ENCODE peak calls at places on chromosomes 6 and 20, in nine cellular contexts. U is NB4, Z is GM12865, J is A549, O is heart right ventricle, I is dorsolateral prefrontal cortex, G is lower lobe of right lung, Q is GM20000, D is MM.1S. W is an unnamed sample.

GRCh38 chr6:34044945-34045595 is 100.8 kb downstream of the GRM4 start:
- DNase-seq in U (no peak), Z (peak), J (no peak), O (no peak), I (no peak), G (no peak), Q (no peak), D (peak), W (peak)

GRCh38 chr6:139415365-139415764 is 40.9 kb upstream of the CITED2 start:
- DNase-seq in U (no peak), Z (no peak), J (no peak), O (no peak), I (no peak), G (no peak), Q (no peak), D (no peak), W (no peak)

GRCh38 chr6:133236898-133237297 is 4.3 kb upstream of the EYA4 start:
- DNase-seq in U (no peak), Z (no peak), J (peak), O (no peak), I (no peak), G (no peak), Q (no peak), D (no peak), W (no peak)

GRCh38 chr6:34204693-34205092 is 32.0 kb upstream of the HMGA1 start:
- DNase-seq in U (no peak), Z (no peak), J (no peak), O (no peak), I (no peak), G (no peak), Q (no peak), D (no peak), W (no peak)

GRCh38 chr6:153003294-153003645 is 761 bp upstream of the MTRF1L start:
- DNase-seq in U (no peak), Z (no peak), J (no peak), O (no peak), I (no peak), G (no peak), Q (peak), D (no peak), W (no peak)

GRCh38 chr6:151948007-151948745 is 140.7 kb downstream of the ESR1 start:
- DNase-seq in U (peak), Z (no peak), J (no peak), O (no peak), I (no peak), G (no peak), Q (no peak), D (no peak), W (peak)

GRCh38 chr20:45822863-45823262 is 4.2 kb downstream of the TNNC2 start:
- DNase-seq in U (no peak), Z (no peak), J (no peak), O (no peak), I (peak), G (no peak), Q (no peak), D (no peak), W (no peak)

GRCh38 chr20:53579581-53580375 is 13.9 kb downstream of the ZNF217 start:
- DNase-seq in U (peak), Z (peak), J (peak), O (no peak), I (no peak), G (peak), Q (no peak), D (no peak), W (peak)

GRCh38 chr6:5172057-5172683 is 87.0 kb downstream of the PPP1R3G start:
- DNase-seq in U (no peak), Z (no peak), J (no peak), O (no peak), I (no peak), G (no peak), Q (no peak), D (no peak), W (no peak)

GRCh38 chr20:50396623-50397022 is 113.6 kb upstream of the PTPN1 start:
- DNase-seq in U (no peak), Z (no peak), J (no peak), O (no peak), I (no peak), G (no peak), Q (no peak), D (no peak), W (no peak)

GRCh38 chr6:132362318-132363185 is 38.7 kb downstream of the MOXD1 start:
- DNase-seq in U (no peak), Z (no peak), J (no peak), O (no peak), I (no peak), G (no peak), Q (no peak), D (no peak), W (no peak)

GRCh38 chr20:47237715-47238114 is 118.8 kb downstream of the ZMYND8 start:
- DNase-seq in U (no peak), Z (no peak), J (no peak), O (no peak), I (peak), G (no peak), Q (no peak), D (no peak), W (no peak)

GRCh38 chr6:165244524-165245247 is 64.7 kb downstream of the C6orf118 start:
- DNase-seq in U (no peak), Z (no peak), J (no peak), O (no peak), I (no peak), G (no peak), Q (no peak), D (no peak), W (no peak)

GRCh38 chr20:54254596-54254995 is 46.7 kb downstream of the PFDN4 start:
- DNase-seq in U (no peak), Z (no peak), J (no peak), O (no peak), I (no peak), G (no peak), Q (no peak), D (no peak), W (no peak)

GRCh38 chr20:44211177-44212039 is 837 bp upstream of the OSER1 start:
- DNase-seq in U (peak), Z (no peak), J (no peak), O (no peak), I (peak), G (no peak), Q (no peak), D (peak), W (peak)

GRCh38 chr6:162625846-162626540 is 101.6 kb downstream of the PRKN start:
- DNase-seq in U (no peak), Z (no peak), J (no peak), O (no peak), I (no peak), G (no peak), Q (no peak), D (no peak), W (no peak)

GRCh38 chr20:23304616-23305015 is 46.0 kb upstream of the NXT1 start:
- DNase-seq in U (no peak), Z (no peak), J (no peak), O (no peak), I (no peak), G (no peak), Q (no peak), D (no peak), W (no peak)

GRCh38 chr20:58479666-58480454 is 35.3 kb downstream of the APCDD1L start:
- DNase-seq in U (no peak), Z (no peak), J (no peak), O (no peak), I (no peak), G (no peak), Q (no peak), D (no peak), W (no peak)

GRCh38 chr6:102995491-102995890 is 1602.0 kb downstream of the GRIK2 start:
- DNase-seq in U (no peak), Z (no peak), J (no peak), O (no peak), I (no peak), G (no peak), Q (no peak), D (no peak), W (no peak)

GRCh38 chr6:84027340-84028183 is 6.0 kb upstream of the MRAP2 start:
- DNase-seq in U (no peak), Z (no peak), J (peak), O (no peak), I (no peak), G (no peak), Q (no peak), D (no peak), W (no peak)

GRCh38 chr6:113009682-113010081 is 662.6 kb downstream of the RFPL4B start:
- DNase-seq in U (no peak), Z (no peak), J (no peak), O (no peak), I (no peak), G (no peak), Q (no peak), D (no peak), W (no peak)

GRCh38 chr6:13486679-13487121 is 700 bp downstream of the GFOD1 start:
- DNase-seq in U (peak), Z (peak), J (peak), O (peak), I (peak), G (peak), Q (peak), D (peak), W (peak)

GRCh38 chr6:106883808-106884262 is 90.7 kb downstream of the CD24 start:
- DNase-seq in U (peak), Z (no peak), J (peak), O (no peak), I (no peak), G (no peak), Q (no peak), D (no peak), W (no peak)

DNA sequence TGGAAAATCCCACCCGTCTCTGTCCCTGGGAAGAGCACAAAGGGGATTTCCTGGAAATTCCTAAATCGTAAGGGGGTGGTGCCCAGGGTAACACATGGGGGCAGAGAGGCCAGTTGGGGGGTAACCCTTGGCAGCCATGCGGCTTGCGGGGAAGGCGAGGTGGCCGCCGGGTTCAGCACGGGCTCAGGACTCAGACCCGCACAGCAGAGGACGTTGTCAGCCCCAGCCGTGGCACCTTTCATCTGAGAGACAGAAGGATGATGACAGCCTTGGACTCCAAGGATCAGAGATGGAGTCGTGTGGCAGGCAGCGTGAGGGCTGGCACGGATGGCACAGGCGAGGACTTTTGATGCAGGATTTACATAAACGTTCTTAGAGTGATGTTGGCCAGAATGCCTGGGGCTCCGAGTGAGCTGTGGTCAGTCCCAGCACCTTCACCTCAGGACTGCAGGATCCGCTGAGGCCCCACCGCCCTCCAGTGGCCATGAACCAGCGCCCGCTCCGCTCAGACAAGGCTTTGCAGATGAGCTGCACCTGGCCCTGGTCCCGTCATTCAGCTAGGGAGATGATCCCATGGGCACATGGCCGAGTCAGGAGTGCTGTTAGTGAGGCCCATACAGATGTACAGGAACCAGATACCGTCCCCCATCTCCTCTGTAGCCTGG is 190.3 kb downstream of the TAF4 start:
- DNase-seq in U (no peak), Z (no peak), J (peak), O (peak), I (peak), G (no peak), Q (no peak), D (no peak), W (no peak)
- TF ChIP-seq CTCF in U (no peak), Z (no peak), J (no peak), O (no peak), I (no peak), G (no peak), Q (no peak), D (no peak), W (no peak)

GRCh38 chr20:57166568-57167291 is 99.7 kb downstream of the BMP7 start:
- DNase-seq in U (no peak), Z (no peak), J (no peak), O (no peak), I (no peak), G (no peak), Q (no peak), D (no peak), W (no peak)
- TF ChIP-seq CTCF in U (no peak), Z (no peak), J (no peak), O (no peak), I (no peak), G (no peak), Q (no peak), D (no peak), W (no peak)

GRCh38 chr6:157627195-157627966 is 195.7 kb upstream of the SNX9 start:
- DNase-seq in U (no peak), Z (no peak), J (no peak), O (no peak), I (no peak), G (no peak), Q (no peak), D (no peak), W (no peak)
- TF ChIP-seq CTCF in U (no peak), Z (no peak), J (no peak), O (no peak), I (no peak), G (no peak), Q (no peak), D (no peak), W (no peak)

GRCh38 chr6:38239719-38240451 is 399.8 kb downstream of the BTBD9 start:
- DNase-seq in U (no peak), Z (peak), J (peak), O (no peak), I (no peak), G (no peak), Q (no peak), D (no peak), W (no peak)

GRCh38 chr6:38234934-38235678 is 404.6 kb downstream of the BTBD9 start:
- DNase-seq in U (no peak), Z (peak), J (no peak), O (no peak), I (no peak), G (no peak), Q (peak), D (no peak), W (no peak)

GRCh38 chr6:38233161-38233791 is 406.5 kb downstream of the BTBD9 start:
- DNase-seq in U (no peak), Z (no peak), J (no peak), O (no peak), I (no peak), G (no peak), Q (no peak), D (no peak), W (no peak)

DNA sequence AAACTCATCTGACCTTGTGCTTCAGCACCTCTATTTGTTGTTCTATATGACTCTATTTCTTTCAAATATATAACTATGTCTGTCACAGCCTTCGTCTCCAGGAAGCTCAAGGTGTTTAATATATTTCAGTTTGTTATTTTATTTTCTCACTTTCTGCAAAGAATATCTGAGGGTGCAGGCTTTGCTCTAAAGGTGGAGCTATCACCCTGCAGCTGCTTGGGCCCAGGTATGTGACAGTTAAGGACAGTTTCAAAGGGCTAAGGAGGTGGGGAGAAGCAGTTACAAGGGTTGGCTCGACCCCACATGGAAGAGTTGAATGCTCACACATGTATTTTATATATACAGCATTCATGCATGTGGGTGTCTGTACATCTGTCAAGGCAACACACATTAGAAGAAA is 405.6 kb downstream of the BTBD9 start:
- DNase-seq in U (no peak), Z (peak), J (no peak), O (no peak), I (no peak), G (no peak), Q (no peak), D (no peak), W (no peak)
- TF ChIP-seq CTCF in U (no peak), Z (peak), J (no peak), O (no peak), I (no peak), G (no peak), Q (no peak), D (no peak), W (no peak)

GRCh38 chr6:158661156-158661555 is 11.3 kb downstream of the SYTL3 start:
- DNase-seq in U (no peak), Z (no peak), J (no peak), O (no peak), I (no peak), G (no peak), Q (no peak), D (no peak), W (no peak)
- TF ChIP-seq CTCF in U (no peak), Z (no peak), J (no peak), O (no peak), I (no peak), G (peak), Q (no peak), D (no peak), W (no peak)

DNA sequence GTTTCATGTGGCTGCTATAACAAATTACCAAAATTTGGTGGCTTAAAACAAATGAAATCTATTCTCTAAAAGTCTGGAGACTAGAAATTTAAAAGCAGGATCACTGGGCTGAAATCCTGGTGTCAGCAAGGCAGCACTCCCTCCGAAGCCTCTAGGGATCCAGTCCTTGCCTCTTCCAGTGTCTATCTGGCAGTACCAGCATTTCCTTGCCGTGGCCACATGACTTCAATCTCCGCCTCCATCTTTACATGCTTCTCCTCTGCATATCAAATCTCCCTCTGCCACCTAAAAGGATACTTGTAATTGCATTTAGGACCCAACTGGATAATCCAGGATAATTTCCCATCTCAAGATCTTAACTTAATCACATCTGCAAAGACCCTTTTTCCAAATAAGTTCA is 30.2 kb downstream of the ARHGAP18 start:
- DNase-seq in U (no peak), Z (no peak), J (peak), O (no peak), I (no peak), G (no peak), Q (no peak), D (no peak), W (no peak)
- TF ChIP-seq CTCF in U (no peak), Z (no peak), J (no peak), O (no peak), I (no peak), G (no peak), Q (no peak), D (no peak), W (no peak)

GRCh38 chr6:122012576-122012975 is 386.9 kb upstream of the HSF2 start:
- DNase-seq in U (no peak), Z (no peak), J (no peak), O (no peak), I (no peak), G (no peak), Q (no peak), D (no peak), W (no peak)
- TF ChIP-seq CTCF in U (no peak), Z (no peak), J (no peak), O (no peak), I (no peak), G (no peak), Q (no peak), D (no peak), W (no peak)

GRCh38 chr6:68443704-68444103 is 191.4 kb upstream of the ADGRB3 start:
- DNase-seq in U (no peak), Z (no peak), J (no peak), O (no peak), I (no peak), G (no peak), Q (no peak), D (no peak), W (no peak)
- TF ChIP-seq CTCF in U (no peak), Z (no peak), J (no peak), O (no peak), I (no peak), G (no peak), Q (no peak), D (no peak), W (no peak)

DNA sequence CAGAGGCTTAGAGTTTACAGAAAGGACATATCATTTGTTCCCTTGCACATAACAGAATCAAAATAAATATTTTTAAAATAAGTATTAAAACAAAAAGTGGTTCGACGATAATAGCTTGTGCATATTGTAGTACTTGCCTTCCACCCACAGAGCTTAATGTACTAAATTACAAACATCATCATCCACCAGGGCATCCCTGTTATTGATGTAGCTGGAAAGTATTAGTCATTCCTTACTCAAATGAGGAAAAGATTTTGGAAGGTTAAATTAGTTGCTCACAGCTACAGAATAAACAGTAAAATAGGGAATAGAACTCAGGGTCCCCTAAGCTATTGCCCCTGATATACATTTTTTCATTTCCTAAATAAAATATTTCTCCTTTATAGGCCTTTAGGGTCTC is 150.3 kb downstream of the PTPRK start:
- DNase-seq in U (no peak), Z (no peak), J (no peak), O (no peak), I (no peak), G (no peak), Q (no peak), D (no peak), W (no peak)
- TF ChIP-seq CTCF in U (no peak), Z (no peak), J (no peak), O (no peak), I (no peak), G (no peak), Q (no peak), D (no peak), W (no peak)

GRCh38 chr20:19789009-19789408 is 31.0 kb downstream of the RIN2 start:
- DNase-seq in U (no peak), Z (no peak), J (peak), O (no peak), I (no peak), G (no peak), Q (no peak), D (no peak), W (no peak)
- TF ChIP-seq CTCF in U (no peak), Z (no peak), J (no peak), O (no peak), I (no peak), G (no peak), Q (no peak), D (no peak), W (no peak)